ENCODE peak calls at places on chromosome 14, in four cellular contexts. E, I, Q and L are unnamed samples.

GRCh38 chr14:60736494-60736893 is 1.9 kb downstream of the MNAT1 start:
- DNase-seq in I (peak), E (peak), Q (no peak), L (peak)

GRCh38 chr14:76761849-76762616 is 765 bp downstream of the VASH1 start:
- DNase-seq in E (no peak), Q (no peak), I (no peak), L (no peak)

GRCh38 chr14:58901826-58902225 is 264.1 kb downstream of the DACT1 start:
- DNase-seq in Q (no peak), E (no peak), I (no peak), L (no peak)

GRCh38 chr14:96177766-96178377 is 26.8 kb upstream of the BDKRB2 start:
- DNase-seq in E (peak), I (no peak), Q (no peak), L (no peak)

GRCh38 chr14:50402965-50403364 is 6.3 kb upstream of the CDKL1 start:
- DNase-seq in Q (no peak), E (peak), I (no peak), L (peak)

GRCh38 chr14:74389980-74390379 is 36.0 kb downstream of the SYNDIG1L start:
- DNase-seq in I (no peak), Q (no peak), E (no peak), L (no peak)

GRCh38 chr14:55713496-55713895 is 133.5 kb downstream of the KTN1 start:
- DNase-seq in E (no peak), I (no peak), Q (no peak), L (no peak)

GRCh38 chr14:58560208-58560607 is 77.6 kb upstream of the DACT1 start:
- DNase-seq in E (peak), I (no peak), Q (no peak), L (no peak)

GRCh38 chr14:91413547-91414474 is 3.8 kb downstream of the CCDC88C start:
- DNase-seq in I (no peak), E (no peak), Q (no peak), L (no peak)

GRCh38 chr14:60653388-60653690 is 4.1 kb upstream of the SIX1 start:
- DNase-seq in Q (no peak), I (peak), E (no peak), L (no peak)

GRCh38 chr14:21096889-21097615 is 1.4 kb downstream of the ZNF219 start:
- DNase-seq in Q (no peak), E (no peak), I (no peak), L (no peak)

GRCh38 chr14:20498622-20499021 is 6.7 kb upstream of the RNASE10 start:
- DNase-seq in E (no peak), Q (no peak), I (no peak), L (no peak)

GRCh38 chr14:81313775-81314429 is 86.2 kb downstream of the STON2 start:
- DNase-seq in I (no peak), Q (no peak), E (peak), L (no peak)

GRCh38 chr14:79294506-79294905 is 916.8 kb downstream of the DIO2 start:
- DNase-seq in Q (no peak), I (no peak), E (peak), L (no peak)

GRCh38 chr14:97276573-97276972 is 479.4 kb downstream of the VRK1 start:
- DNase-seq in Q (no peak), I (no peak), E (no peak), L (no peak)

GRCh38 chr14:79411403-79412174 is 799.7 kb downstream of the DIO2 start:
- DNase-seq in I (no peak), E (peak), Q (no peak), L (no peak)

GRCh38 chr14:47674148-47674545 is 1.3 kb downstream of the MDGA2 start:
- DNase-seq in Q (no peak), E (no peak), I (peak), L (no peak)

GRCh38 chr14:32711103-32711680 is 227.5 kb upstream of the NPAS3 start:
- DNase-seq in I (peak), Q (peak), E (peak), L (peak)

GRCh38 chr14:91835920-91836843 is 31.2 kb downstream of the TC2N start:
- DNase-seq in I (peak), E (no peak), Q (no peak), L (no peak)

GRCh38 chr14:102509744-102510615 is at the start of gene ANKRD9:
- DNase-seq in Q (peak), I (peak), E (peak), L (peak)

GRCh38 chr14:37202265-37202664 is 4.5 kb downstream of the MIPOL1 start:
- DNase-seq in I (no peak), E (peak), Q (no peak), L (peak)

GRCh38 chr14:101075025-101075800 is 171.7 kb upstream of the RTL1 start:
- DNase-seq in I (no peak), Q (no peak), E (no peak), L (no peak)

GRCh38 chr14:34322940-34323418 is 139.1 kb downstream of the SPTSSA start:
- DNase-seq in I (peak), Q (peak), E (peak), L (peak)

GRCh38 chr14:54739514-54739913 is 163.1 kb downstream of the GCH1 start:
- DNase-seq in E (no peak), I (no peak), Q (no peak), L (no peak)

GRCh38 chr14:63046339-63047268 is 1.3 kb upstream of the KCNH5 start:
- DNase-seq in I (peak), Q (no peak), E (no peak), L (no peak)

GRCh38 chr14:105937253-105938054 is 411.1 kb downstream of the TMEM121 start:
- DNase-seq in E (no peak), Q (no peak), I (no peak), L (no peak)
- TF ChIP-seq CTCF in E (no peak), Q (no peak), I (no peak), L (no peak)

DNA sequence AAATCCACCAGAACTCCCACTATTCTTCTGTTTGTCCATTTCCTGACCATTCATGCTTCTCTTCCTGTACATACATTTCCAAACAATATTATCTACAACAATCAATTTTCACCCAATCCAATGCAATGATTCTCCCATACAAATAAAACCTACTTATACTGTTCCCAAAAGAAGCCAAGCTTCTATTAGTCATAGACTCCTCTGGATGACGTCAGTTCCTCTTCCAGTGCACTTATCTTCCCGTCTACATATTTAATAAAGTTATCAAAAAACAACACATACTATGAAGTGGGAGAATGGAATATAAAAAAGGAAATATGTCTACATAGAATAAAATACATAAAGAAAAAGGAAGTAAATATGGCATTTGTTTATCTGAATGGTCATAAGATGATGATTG is 165.4 kb downstream of the FOXG1 start:
- DNase-seq in E (no peak), Q (no peak), I (no peak), L (no peak)
- TF ChIP-seq CTCF in E (no peak), Q (no peak), I (no peak), L (no peak)

GRCh38 chr14:65354715-65355114 is 57.8 kb upstream of the FUT8 start:
- DNase-seq in Q (no peak), I (no peak), E (no peak), L (no peak)

GRCh38 chr14:65356327-65356836 is 56.1 kb upstream of the FUT8 start:
- DNase-seq in Q (no peak), I (no peak), E (peak), L (peak)

GRCh38 chr14:65351493-65352224 is 60.9 kb upstream of the FUT8 start:
- DNase-seq in Q (no peak), E (no peak), I (no peak), L (no peak)

GRCh38 chr14:65354131-65354530 is 58.4 kb upstream of the FUT8 start:
- DNase-seq in Q (no peak), E (no peak), I (no peak), L (no peak)

GRCh38 chr14:65352964-65353530 is 59.5 kb upstream of the FUT8 start:
- DNase-seq in I (no peak), E (no peak), Q (no peak), L (no peak)
- TF ChIP-seq CTCF in I (no peak), E (no peak), Q (no peak), L (no peak)

DNA sequence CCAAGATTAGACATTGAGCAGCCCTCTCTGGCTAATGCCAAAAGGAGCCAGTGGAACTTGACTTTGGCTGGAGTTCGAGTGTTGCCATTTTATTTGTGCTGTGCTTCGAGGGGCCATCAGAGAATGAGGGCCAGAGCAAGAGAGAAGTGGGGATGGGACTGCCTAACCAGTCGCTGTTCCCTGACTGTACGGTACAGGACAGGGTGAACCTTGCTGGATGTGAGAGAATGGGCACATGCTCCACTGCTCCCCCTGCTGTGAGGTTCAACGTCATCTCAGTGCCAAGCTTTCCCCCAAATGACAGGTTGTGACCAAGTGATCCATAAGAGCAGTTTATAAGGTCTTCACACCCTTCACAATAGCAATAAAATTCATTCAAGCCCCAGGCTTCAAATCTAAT is 55.1 kb upstream of the BCL11B start:
- DNase-seq in Q (no peak), I (no peak), E (no peak), L (no peak)
- TF ChIP-seq CTCF in Q (no peak), I (peak), E (no peak), L (peak)

GRCh38 chr14:89906000-89906399 is 48.5 kb downstream of the EFCAB11 start:
- DNase-seq in Q (no peak), I (no peak), E (no peak), L (no peak)
- TF ChIP-seq CTCF in Q (no peak), I (no peak), E (no peak), L (no peak)